ENCODE peak calls at places on chromosomes 6 and 20, in four cellular contexts. T is A549, U is IMR-90, J is K562. E is an unnamed sample.

GRCh38 chr6:18323935-18324707 is 59.8 kb upstream of the DEK start:
- DNase-seq in T (peak; percentile 47), J (peak; percentile 54), U (peak; percentile 61), E (peak; percentile 54)

GRCh38 chr20:51938557-51939324 is 136.4 kb upstream of the SALL4 start:
- DNase-seq in T (no peak), J (no peak), U (peak; percentile 19), E (no peak)

GRCh38 chr6:32370510-32370909 is 1.2 kb downstream of the TSBP1 start:
- DNase-seq in J (no peak), U (no peak), T (peak; percentile 3), E (no peak)

GRCh38 chr6:14278000-14278399 is 160.4 kb downstream of the CD83 start:
- DNase-seq in J (no peak), T (no peak), U (peak; percentile 8), E (no peak)

GRCh38 chr6:159299566-159299965 is 130.4 kb downstream of the FNDC1 start:
- DNase-seq in T (no peak), J (no peak), U (no peak), E (no peak)

GRCh38 chr20:6277661-6278060 is 154.8 kb upstream of the FERMT1 start:
- DNase-seq in J (no peak), T (no peak), U (no peak), E (no peak)

GRCh38 chr6:151387581-151387980 is 3.8 kb downstream of the ZBTB2 start:
- DNase-seq in U (peak; percentile 86), J (no peak), T (no peak), E (no peak)

GRCh38 chr20:48155231-48155630 is 369.9 kb upstream of the SULF2 start:
- DNase-seq in U (no peak), J (no peak), T (no peak), E (no peak)

GRCh38 chr6:147204060-147204785 is at the start of gene STXBP5:
- DNase-seq in J (peak; percentile 35), T (no peak), U (peak; percentile 47), E (peak; percentile 22)

GRCh38 chr6:151056230-151056907 is 183.4 kb upstream of the AKAP12 start:
- DNase-seq in J (no peak), U (no peak), T (no peak), E (peak; percentile 64)

GRCh38 chr6:1756472-1757129 is 146.9 kb downstream of the FOXC1 start:
- DNase-seq in J (no peak), U (no peak), T (no peak), E (no peak)

GRCh38 chr6:122800906-122801305 is 11.8 kb downstream of the SMPDL3A start:
- DNase-seq in U (peak; percentile 48), T (no peak), J (no peak), E (no peak)

GRCh38 chr6:165636415-165637048 is 26.5 kb downstream of the PDE10A start:
- DNase-seq in J (no peak), U (peak; percentile 64), T (no peak), E (no peak)

GRCh38 chr6:124961784-124962611 is at the start of gene RNF217:
- DNase-seq in J (peak; percentile 84), U (peak; percentile 76), T (peak; percentile 48), E (no peak)

GRCh38 chr20:4324611-4325238 is 309.4 kb upstream of the RNF24 start:
- DNase-seq in T (no peak), J (no peak), U (no peak), E (no peak)

GRCh38 chr20:25076731-25077609 is 5.0 kb downstream of the VSX1 start:
- DNase-seq in T (peak; percentile 89), J (no peak), U (peak; percentile 1), E (peak; percentile 82)

GRCh38 chr6:143060806-143061596 is at the start of gene AIG1:
- DNase-seq in U (no peak), T (peak; percentile 43), J (peak; percentile 94), E (no peak)

GRCh38 chr20:370977-371754 is 9.4 kb upstream of the TRIB3 start:
- DNase-seq in U (no peak), T (no peak), J (peak; percentile 55), E (peak; percentile 63)

GRCh38 chr20:38165089-38165965 is at the start of gene TGM2:
- DNase-seq in J (peak; percentile 96), U (peak; percentile 69), T (peak; percentile 73), E (peak; percentile 87)

GRCh38 chr6:13315896-13316295 is 12.4 kb downstream of the TBC1D7 start:
- DNase-seq in T (no peak), U (no peak), J (no peak), E (no peak)

GRCh38 chr6:81808834-81809598 is 56.5 kb upstream of the TENT5A start:
- DNase-seq in U (no peak), J (no peak), T (no peak), E (no peak)

GRCh38 chr20:60270341-60270740 is 312.1 kb downstream of the CDH26 start:
- DNase-seq in U (no peak), T (no peak), J (no peak), E (no peak)

GRCh38 chr6:166318227-166318626 is 10.0 kb upstream of the PRR18 start:
- DNase-seq in J (no peak), U (no peak), T (no peak), E (no peak)

GRCh38 chr6:107114872-107115694 is at the start of gene BEND3:
- DNase-seq in U (no peak), T (no peak), J (peak; percentile 83), E (no peak)

GRCh38 chr6:137545073-137545472 is 50.9 kb upstream of the OLIG3 start:
- DNase-seq in J (no peak), T (no peak), U (no peak), E (no peak)

GRCh38 chr6:128249429-128249828 is 271.0 kb downstream of the PTPRK start:
- DNase-seq in U (no peak), J (no peak), T (no peak), E (no peak)

GRCh38 chr6:142693446-142693845 is 251.5 kb downstream of the HIVEP2 start:
- DNase-seq in T (no peak), U (peak; percentile 68), J (no peak), E (no peak)

GRCh38 chr6:98343797-98344196 is 490.6 kb upstream of the POU3F2 start:
- DNase-seq in J (no peak), T (no peak), U (no peak), E (no peak)

GRCh38 chr20:38799248-38799647 is 6.2 kb upstream of the PPP1R16B start:
- DNase-seq in J (no peak), U (no peak), T (no peak), E (no peak)

GRCh38 chr6:13251242-13251641 is 77.1 kb downstream of the TBC1D7 start:
- DNase-seq in T (no peak), U (no peak), J (peak; percentile 29), E (peak; percentile 30)

GRCh38 chr6:14429396-14429795 is 311.8 kb downstream of the CD83 start:
- DNase-seq in T (no peak), U (no peak), J (no peak), E (no peak)

GRCh38 chr6:74606488-74607135 is 599.2 kb downstream of the COL12A1 start:
- DNase-seq in T (peak; percentile 17), J (no peak), U (peak; percentile 96), E (no peak)

GRCh38 chr6:125567407-125567806 is 182.0 kb upstream of the HEY2 start:
- DNase-seq in J (no peak), T (no peak), U (no peak), E (no peak)

GRCh38 chr20:37394543-37395410 is 48.8 kb downstream of the SRC start:
- DNase-seq in T (no peak), U (no peak), J (no peak), E (no peak)

GRCh38 chr20:36481380-36482043 is 59.8 kb upstream of the MYL9 start:
- DNase-seq in T (no peak), J (peak; percentile 31), U (no peak), E (no peak)

GRCh38 chr6:107657755-107658461 is 166.2 kb downstream of the SCML4 start:
- DNase-seq in T (no peak), J (no peak), U (peak; percentile 86), E (no peak)

GRCh38 chr6:31779908-31780307 is 2.8 kb upstream of the VWA7 start:
- DNase-seq in T (no peak), U (no peak), J (no peak), E (no peak)

GRCh38 chr6:144314003-144314485 is 28.9 kb downstream of the UTRN start:
- DNase-seq in U (peak; percentile 75), J (no peak), T (no peak), E (no peak)

DNA sequence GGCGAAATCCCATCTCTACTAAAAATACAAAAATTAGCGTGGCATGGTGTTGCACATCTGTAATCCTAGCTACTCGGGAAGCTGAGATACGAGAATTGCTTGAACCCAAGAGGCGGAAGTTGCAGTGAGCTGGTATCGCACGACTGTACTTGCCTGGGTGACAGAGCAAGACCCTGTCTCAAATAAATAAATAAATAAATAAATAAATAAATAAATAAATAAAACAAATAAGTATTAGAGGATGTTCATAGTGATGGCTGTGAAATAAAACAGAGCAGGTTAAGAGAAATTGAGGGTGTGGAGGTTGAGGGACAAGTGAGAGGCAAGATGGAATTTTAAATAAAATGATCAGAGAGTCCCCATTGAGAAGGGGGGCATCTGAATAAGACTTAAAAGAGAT is 124.7 kb upstream of the DST start:
- DNase-seq in T (no peak), J (no peak), U (no peak), E (no peak)
- H3K4me1 ChIP-seq in T (peaks cover 67% of the 10 kb centered on the region), J (no peaks in the 10 kb centered on the region), U (peaks cover 20% of the 10 kb centered on the region), E (peaks cover 12% of the 10 kb centered on the region)

GRCh38 chr20:21102691-21103311 is 3.4 kb downstream of the LINC00237 start:
- DNase-seq in U (peak; percentile 1), J (no peak), T (no peak), E (no peak)
- TF ChIP-seq MAZ in U (no peak), J (no peak), T (no peak), E (no peak)

GRCh38 chr20:33444797-33445560 is 1.4 kb upstream of the SNTA1 start:
- DNase-seq in U (no peak), T (no peak), J (no peak), E (peak; percentile 75)

GRCh38 chr20:33442136-33443005 is 1.2 kb downstream of the SNTA1 start:
- DNase-seq in T (no peak), J (peak; percentile 16), U (no peak), E (no peak)

GRCh38 chr20:33441142-33441955 is 2.2 kb downstream of the SNTA1 start:
- DNase-seq in T (no peak), J (peak; percentile 48), U (no peak), E (peak; percentile 71)

GRCh38 chr20:33443512-33444239 is at the start of gene SNTA1:
- DNase-seq in U (peak; percentile 49), J (peak; percentile 98), T (peak; percentile 84), E (peak; percentile 92)

GRCh38 chr20:33443006-33443511 is 504 bp downstream of the SNTA1 start:
- DNase-seq in U (no peak), J (peak; percentile 61), T (peak; percentile 17), E (no peak)
- H3K4me1 ChIP-seq in U (peaks cover 4% of the 10 kb centered on the region), J (peaks cover 43% of the 10 kb centered on the region), T (peaks cover 5% of the 10 kb centered on the region), E (peaks cover 54% of the 10 kb centered on the region)

GRCh38 chr6:108983151-108983550 is 111.5 kb downstream of the SESN1 start:
- DNase-seq in T (no peak), J (no peak), U (no peak), E (no peak)
- TF ChIP-seq MAZ in T (no peak), J (no peak), U (no peak), E (no peak)